ENCODE peak calls at places on chromosomes 12 and 14, in eight cellular contexts. J is spleen; L is fibroblast of mammary gland; F is activated naive CD8-positive, alpha-beta T cell treated with anti-CD3 and anti-CD28 coated beads, Interleukin-2, amount 10 ng/mL, durations not matched to agents 7 days and 5 days; O is GM04503; Q is heart left ventricle; D is naive B cell; N is iPS-NIHi11. B is an unnamed sample.

GRCh38 chr12:84034891-84035290 is 877.7 kb downstream of the SLC6A15 start:
- DNase-seq in J (no peak), L (no peak), F (no peak), O (no peak), Q (no peak), D (no peak), N (no peak), B (no peak)

GRCh38 chr12:51323966-51324895 is at the start of gene BIN2:
- DNase-seq in J (peak), L (no peak), F (peak), O (no peak), Q (peak), D (peak), N (no peak), B (no peak)

GRCh38 chr14:68449565-68450295 is 343.1 kb downstream of the ZFP36L1 start:
- DNase-seq in J (no peak), L (no peak), F (no peak), O (no peak), Q (no peak), D (no peak), N (peak), B (no peak)

GRCh38 chr12:107511292-107511691 is 174.3 kb upstream of the PWP1 start:
- DNase-seq in J (no peak), L (peak), F (no peak), O (peak), Q (no peak), D (no peak), N (no peak), B (no peak)

GRCh38 chr14:56482306-56482705 is 97.3 kb upstream of the TMEM260 start:
- DNase-seq in J (no peak), L (peak), F (no peak), O (no peak), Q (no peak), D (no peak), N (peak), B (no peak)

GRCh38 chr14:75303415-75303814 is 24.8 kb downstream of the FOS start:
- DNase-seq in J (peak), L (peak), F (peak), O (no peak), Q (peak), D (peak), N (peak), B (peak)

GRCh38 chr14:60963761-60964160 is 17.1 kb downstream of the TRMT5 start:
- DNase-seq in J (no peak), L (no peak), F (no peak), O (no peak), Q (no peak), D (no peak), N (no peak), B (no peak)

GRCh38 chr14:91127411-91127810 is 13.5 kb downstream of the DGLUCY start:
- DNase-seq in J (peak), L (no peak), F (no peak), O (no peak), Q (peak), D (no peak), N (no peak), B (no peak)

GRCh38 chr12:21502164-21502496 is 541 bp downstream of the GOLT1B start:
- DNase-seq in J (no peak), L (peak), F (no peak), O (no peak), Q (no peak), D (no peak), N (no peak), B (no peak)

GRCh38 chr12:46221255-46222128 is 47.4 kb downstream of the SLC38A1 start:
- DNase-seq in J (no peak), L (peak), F (no peak), O (no peak), Q (no peak), D (no peak), N (no peak), B (no peak)

GRCh38 chr14:76293923-76294322 is 82.0 kb upstream of the ESRRB start:
- DNase-seq in J (no peak), L (no peak), F (no peak), O (no peak), Q (no peak), D (no peak), N (no peak), B (no peak)

GRCh38 chr12:107748472-107748871 is 12.5 kb downstream of the PRDM4 start:
- DNase-seq in J (no peak), L (peak), F (no peak), O (peak), Q (no peak), D (no peak), N (no peak), B (no peak)

GRCh38 chr12:28583771-28584261 is 393.6 kb downstream of the CCDC91 start:
- DNase-seq in J (no peak), L (peak), F (no peak), O (peak), Q (no peak), D (no peak), N (no peak), B (no peak)

B was measured in D721Med.